ENCODE peak calls at places on chromosomes 5 and 9, in seven cellular contexts. J is T-helper 17 cell; T is T-helper 9 cell; N is stromal cell of bone marrow; X is AG10803; I is prostate gland; V is CD4-positive, alpha-beta memory T cell. W is an unnamed sample.

GRCh38 chr5:157463081-157463480 is 3.1 kb downstream of the NIPAL4 start:
- DNase-seq in J (no peak), T (no peak), N (no peak), X (no peak), I (no peak), V (no peak), W (no peak)

GRCh38 chr5:54484219-54484894 is 28.9 kb downstream of the HSPB3 start:
- DNase-seq in J (no peak), T (no peak), N (no peak), X (peak), I (no peak), V (no peak), W (no peak)

GRCh38 chr9:16312962-16313546 is 557.4 kb downstream of the BNC2 start:
- DNase-seq in J (no peak), T (no peak), N (no peak), X (no peak), I (no peak), V (no peak), W (no peak)

GRCh38 chr9:122217640-122218039 is 11.1 kb downstream of the LHX6 start:
- DNase-seq in J (no peak), T (no peak), N (no peak), X (no peak), I (no peak), V (no peak), W (no peak)

GRCh38 chr5:73892806-73893205 is 266.8 kb downstream of the ARHGEF28 start:
- DNase-seq in J (no peak), T (no peak), N (peak), X (peak), I (no peak), V (no peak), W (peak)

GRCh38 chr5:62729662-62730061 is 151.0 kb downstream of the LRRC70 start:
- DNase-seq in J (no peak), T (no peak), N (no peak), X (no peak), I (no peak), V (no peak), W (no peak)

GRCh38 chr5:140327589-140327988 is 18.8 kb downstream of the HBEGF start:
- DNase-seq in J (no peak), T (no peak), N (no peak), X (peak), I (no peak), V (no peak), W (no peak)

GRCh38 chr9:81789751-81790150 is 100.4 kb upstream of the TLE1 start:
- DNase-seq in J (no peak), T (no peak), N (no peak), X (peak), I (no peak), V (no peak), W (no peak)

GRCh38 chr5:172642926-172643325 is 1.9 kb downstream of the NEURL1B start:
- DNase-seq in J (no peak), T (no peak), N (no peak), X (no peak), I (no peak), V (no peak), W (no peak)

GRCh38 chr5:15807248-15807647 is 307.3 kb downstream of the FBXL7 start:
- DNase-seq in J (no peak), T (no peak), N (no peak), X (peak), I (no peak), V (no peak), W (no peak)

GRCh38 chr9:84779892-84780291 is 110.4 kb downstream of the NTRK2 start:
- DNase-seq in J (no peak), T (no peak), N (no peak), X (peak), I (no peak), V (no peak), W (no peak)

GRCh38 chr5:178455480-178455835 is 134.7 kb downstream of the COL23A1 start:
- DNase-seq in J (no peak), T (no peak), N (no peak), X (no peak), I (no peak), V (no peak), W (no peak)

GRCh38 chr5:76367623-76368366 is 35.3 kb upstream of the IQGAP2 start:
- DNase-seq in J (no peak), T (no peak), N (no peak), X (no peak), I (no peak), V (no peak), W (peak)